ENCODE peak calls at places on chromosomes 6 and 20, in six cellular contexts. O is mesenchymal stem cell, Q is ascending aorta, K is cardiac fibroblast, B is amygdala, I is NCI-H1694 treated with DMSO at 0.1 percent for 48 hours. T is an unnamed sample.

GRCh38 chr6:110587328-110587727 is 110.9 kb upstream of the SLC22A16 start:
- DNase-seq in B (no peak), K (no peak), O (no peak), I (no peak), Q (no peak), T (no peak)

GRCh38 chr20:38164624-38165088 is 414 bp downstream of the TGM2 start:
- DNase-seq in K (no peak), I (no peak), Q (no peak), O (no peak), B (no peak), T (no peak)

GRCh38 chr20:34042286-34042685 is 48.6 kb downstream of the RALY start:
- DNase-seq in I (no peak), O (no peak), B (no peak), Q (no peak), K (peak), T (no peak)

GRCh38 chr6:161439093-161439492 is 165.2 kb upstream of the AGPAT4 start:
- DNase-seq in Q (peak), B (peak), O (peak), I (no peak), K (peak), T (peak)

GRCh38 chr6:20875369-20875963 is 341.2 kb downstream of the CDKAL1 start:
- DNase-seq in Q (no peak), K (peak), B (no peak), I (peak), O (peak), T (peak)

GRCh38 chr20:1946762-1947534 is 46.9 kb downstream of the PDYN start:
- DNase-seq in B (no peak), I (no peak), K (peak), Q (peak), O (peak), T (peak)

GRCh38 chr6:150934380-150934779 is 68.9 kb downstream of the MTHFD1L start:
- DNase-seq in I (no peak), K (peak), O (peak), Q (no peak), B (no peak), T (peak)

GRCh38 chr20:13280609-13281324 is 59.7 kb downstream of the ISM1 start:
- DNase-seq in B (no peak), O (no peak), I (no peak), Q (no peak), K (no peak), T (no peak)

GRCh38 chr6:150373260-150373701 is 4.5 kb downstream of the IYD start:
- DNase-seq in K (peak), I (no peak), B (no peak), O (no peak), Q (peak), T (peak)

GRCh38 chr6:79467716-79468115 is 69.5 kb downstream of the LCA5 start:
- DNase-seq in Q (no peak), O (peak), I (no peak), K (no peak), B (no peak), T (peak)

GRCh38 chr20:21493049-21493448 is 20.8 kb downstream of the NKX2-2 start:
- DNase-seq in B (no peak), O (no peak), Q (no peak), K (no peak), I (no peak), T (no peak)

GRCh38 chr6:28525496-28526039 is at the start of gene GPX5:
- DNase-seq in Q (no peak), B (no peak), I (no peak), O (peak), K (no peak), T (peak)

GRCh38 chr6:25576920-25577319 is 75.1 kb upstream of the SCGN start:
- DNase-seq in K (peak), B (peak), I (no peak), Q (no peak), O (no peak), T (no peak)

GRCh38 chr6:107646176-107646575 is 156.3 kb downstream of the SOBP start:
- DNase-seq in O (peak), I (no peak), K (peak), Q (peak), B (no peak), T (peak)

GRCh38 chr6:30570263-30570662 is 979 bp upstream of the ABCF1 start:
- DNase-seq in O (no peak), B (no peak), Q (no peak), K (no peak), I (no peak), T (no peak)

GRCh38 chr6:72271531-72271930 is 350.3 kb upstream of the KCNQ5 start:
- DNase-seq in B (no peak), O (no peak), K (no peak), Q (no peak), I (no peak), T (no peak)

GRCh38 chr6:46014054-46014453 is 1.6 kb downstream of the CLIC5 start:
- DNase-seq in Q (no peak), I (no peak), O (no peak), K (no peak), B (no peak), T (no peak)

GRCh38 chr6:45423901-45424627 is 46.3 kb upstream of the SUPT3H start:
- DNase-seq in O (peak), B (no peak), K (peak), I (no peak), Q (no peak), T (no peak)

GRCh38 chr6:34671362-34671761 is 25.2 kb downstream of the ILRUN start:
- DNase-seq in K (peak), Q (no peak), O (peak), I (no peak), B (no peak), T (peak)

GRCh38 chr6:4377635-4378034 is 242.3 kb upstream of the ECI2 start:
- DNase-seq in Q (no peak), K (no peak), O (no peak), I (no peak), B (no peak), T (no peak)

GRCh38 chr6:10369896-10370295 is 45.0 kb downstream of the TFAP2A start:
- DNase-seq in I (no peak), Q (no peak), B (no peak), O (peak), K (no peak), T (no peak)

GRCh38 chr6:159039885-159040258 is 4.9 kb downstream of the TAGAP start:
- DNase-seq in Q (no peak), K (no peak), B (no peak), O (no peak), I (no peak), T (no peak)

GRCh38 chr6:1372690-1373089 is 16.7 kb upstream of the FOXF2 start:
- DNase-seq in K (no peak), B (no peak), I (no peak), O (no peak), Q (no peak), T (no peak)

GRCh38 chr6:157273756-157274088 is 49.6 kb downstream of the TMEM242 start:
- DNase-seq in B (peak), O (peak), Q (peak), I (no peak), K (no peak), T (no peak)

GRCh38 chr20:63952210-63952535 is 4.0 kb downstream of the UCKL1 start:
- DNase-seq in K (no peak), B (no peak), Q (no peak), I (no peak), O (no peak), T (no peak)

GRCh38 chr6:109824105-109824504 is 133.0 kb downstream of the FIG4 start:
- DNase-seq in I (no peak), Q (no peak), B (no peak), K (no peak), O (no peak), T (no peak)

GRCh38 chr6:122476131-122476530 is 4.5 kb upstream of the SERINC1 start:
- DNase-seq in O (peak), B (no peak), K (peak), Q (no peak), I (peak), T (peak)

GRCh38 chr6:89242574-89243330 is 25.6 kb upstream of the GABRR1 start:
- DNase-seq in O (peak), I (peak), Q (no peak), K (peak), B (no peak), T (peak)

GRCh38 chr6:73564578-73565345 is 43.9 kb upstream of the EEF1A1 start:
- DNase-seq in Q (no peak), K (no peak), O (no peak), B (no peak), I (no peak), T (no peak)

GRCh38 chr6:13648850-13649249 is 33.7 kb downstream of the NOL7 start:
- DNase-seq in O (no peak), Q (no peak), B (no peak), I (no peak), K (no peak), T (no peak)